ENCODE peak calls at places on chromosomes 3 and 15, in eight cellular contexts. M is psoas muscle; W is CD8-positive, alpha-beta T cell; I is colonic mucosa; A is transverse colon; J is HCT116; N is tibial artery; Z is CD4-positive, alpha-beta memory T cell. H is an unnamed sample. For H3K4me1, the result is how much of the 10 kb centered on the place peaks cover.

GRCh38 chr3:33364531-33365128 is 75.6 kb downstream of the UBP1 start:
- DNase-seq in Z (no peak), M (no peak), J (no peak), N (no peak), W (no peak), A (no peak), I (no peak), H (no peak)

GRCh38 chr15:89335289-89336041 is 841 bp upstream of the POLG start:
- DNase-seq in N (no peak), I (peak), Z (peak), J (no peak), M (peak), A (peak), W (no peak), H (peak)

GRCh38 chr3:190326930-190327329 is 4.7 kb upstream of the CLDN1 start:
- DNase-seq in A (no peak), Z (no peak), M (no peak), W (no peak), J (no peak), I (no peak), N (no peak), H (no peak)

GRCh38 chr3:111541911-111542483 is at the start of gene CD96:
- DNase-seq in N (no peak), W (peak), J (no peak), M (no peak), Z (peak), I (peak), A (peak), H (peak)

GRCh38 chr3:141814375-141814774 is 51.2 kb downstream of the GRK7 start:
- DNase-seq in W (no peak), A (no peak), J (no peak), Z (no peak), M (no peak), N (no peak), I (no peak), H (no peak)

GRCh38 chr3:151203053-151203420 is at the start of gene GPR171:
- DNase-seq in Z (peak), J (no peak), M (no peak), W (peak), A (peak), N (no peak), I (no peak), H (peak)

GRCh38 chr3:66904816-66905543 is 93.1 kb upstream of the KBTBD8 start:
- DNase-seq in Z (no peak), J (no peak), N (no peak), A (no peak), M (no peak), W (no peak), I (no peak), H (no peak)

GRCh38 chr15:71355268-71355667 is 240.0 kb downstream of the THSD4 start:
- DNase-seq in I (no peak), Z (no peak), N (no peak), M (no peak), W (no peak), A (no peak), J (no peak), H (no peak)

GRCh38 chr3:197025736-197026480 is 3.7 kb downstream of the MELTF start:
- DNase-seq in M (no peak), J (no peak), Z (no peak), A (no peak), I (no peak), N (no peak), W (no peak), H (no peak)

GRCh38 chr15:85580914-85581313 is 200.5 kb downstream of the AKAP13 start:
- DNase-seq in I (peak), N (no peak), Z (peak), J (no peak), M (no peak), W (peak), A (peak), H (peak)

GRCh38 chr3:194993896-194994295 is 277.1 kb downstream of the XXYLT1 start:
- DNase-seq in Z (no peak), W (no peak), J (no peak), I (peak), N (peak), A (no peak), M (no peak), H (no peak)

GRCh38 chr3:177370396-177370795 is 173.1 kb upstream of the TBL1XR1 start:
- DNase-seq in N (no peak), M (no peak), J (no peak), Z (no peak), I (no peak), A (no peak), W (no peak), H (no peak)

GRCh38 chr3:190811775-190812480 is 50.6 kb downstream of the GMNC start:
- DNase-seq in M (no peak), A (no peak), Z (no peak), N (no peak), I (no peak), J (peak), W (no peak), H (no peak)

GRCh38 chr3:150407818-150408231 is 273 bp upstream of the TSC22D2 start:
- DNase-seq in J (peak), I (peak), W (peak), M (no peak), N (no peak), Z (no peak), A (peak), H (no peak)

GRCh38 chr15:22892333-22892732 is 53.9 kb downstream of the NIPA2 start:
- DNase-seq in I (no peak), A (no peak), Z (no peak), M (no peak), N (no peak), J (no peak), W (no peak), H (no peak)

GRCh38 chr15:41961014-41961518 is 11.3 kb downstream of the EHD4 start:
- DNase-seq in Z (no peak), M (no peak), W (no peak), N (no peak), J (no peak), I (no peak), A (no peak), H (no peak)

GRCh38 chr3:65927576-65927975 is 111.1 kb downstream of the MAGI1 start:
- DNase-seq in A (no peak), J (no peak), I (no peak), N (no peak), W (no peak), M (no peak), Z (no peak), H (no peak)

GRCh38 chr3:139357899-139358298 is 14.1 kb downstream of the MRPS22 start:
- DNase-seq in A (no peak), J (no peak), W (no peak), N (no peak), I (no peak), M (no peak), Z (no peak), H (no peak)

GRCh38 chr3:178202199-178202598 is 334.0 kb upstream of the KCNMB2 start:
- DNase-seq in J (no peak), N (no peak), I (no peak), M (no peak), Z (no peak), A (no peak), W (no peak), H (no peak)

GRCh38 chr3:119974666-119975065 is 119.6 kb downstream of the GSK3B start:
- DNase-seq in M (no peak), W (no peak), A (no peak), N (no peak), I (no peak), J (no peak), Z (no peak), H (no peak)

GRCh38 chr3:129184396-129184656 is 630 bp upstream of the CNBP start:
- DNase-seq in N (no peak), J (no peak), M (no peak), Z (peak), A (peak), I (peak), W (no peak), H (no peak)

GRCh38 chr3:10081871-10082270 is 26.2 kb downstream of the FANCD2OS start:
- DNase-seq in A (no peak), N (no peak), J (no peak), W (no peak), Z (no peak), I (no peak), M (no peak), H (no peak)

GRCh38 chr3:53200501-53201189 is 39.6 kb downstream of the PRKCD start:
- DNase-seq in I (no peak), Z (no peak), N (no peak), W (no peak), M (no peak), A (no peak), J (no peak), H (no peak)

GRCh38 chr3:93994056-93994455 is 14.1 kb downstream of the ARL13B start:
- DNase-seq in N (no peak), I (no peak), J (no peak), Z (no peak), W (no peak), A (no peak), M (no peak), H (no peak)

GRCh38 chr3:140050396-140050795 is 115.4 kb downstream of the CLSTN2 start:
- DNase-seq in I (no peak), N (no peak), W (no peak), M (no peak), A (no peak), Z (no peak), J (no peak), H (no peak)

DNA sequence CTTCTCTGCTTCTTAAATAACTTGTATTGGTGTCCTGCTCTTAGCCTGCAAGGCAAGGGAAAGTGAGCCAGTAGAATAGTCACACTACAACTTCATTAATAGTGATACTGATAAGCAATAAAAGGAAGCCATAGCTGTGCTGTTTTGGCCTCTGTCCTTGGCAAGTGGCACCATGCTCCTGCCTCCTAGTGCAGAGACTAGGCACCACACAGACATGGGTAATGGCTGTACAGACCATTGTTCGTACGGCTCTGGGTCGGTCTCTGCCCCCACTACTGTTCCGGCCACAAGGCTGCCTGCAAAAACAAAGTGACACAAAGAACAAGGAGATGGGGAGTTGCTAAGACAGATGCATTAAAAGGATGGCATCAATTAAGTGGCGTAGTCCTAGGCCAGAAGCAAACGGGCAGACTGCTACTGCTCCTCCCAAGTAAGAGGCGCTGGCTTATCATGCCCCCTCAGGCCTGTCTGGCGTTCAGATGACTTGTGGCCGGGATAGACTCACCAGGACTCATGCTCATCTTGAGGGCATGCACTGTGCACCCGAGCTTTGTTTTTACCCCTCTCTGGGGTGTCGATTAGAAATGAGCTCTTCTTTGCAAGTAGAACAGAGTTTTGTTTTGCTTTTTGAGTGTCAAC is 75.6 kb downstream of the TRAK1 start:
- DNase-seq in N (no peak), I (no peak), M (no peak), W (no peak), J (no peak), Z (no peak), A (no peak), H (no peak)
- H3K4me1 ChIP-seq in N (under half), I (under half), M (half or more), W (under half), J (under half), Z (under half), A (under half), H (under half)

GRCh38 chr3:36444909-36445308 is 64.6 kb downstream of the STAC start:
- DNase-seq in J (no peak), Z (no peak), A (no peak), N (no peak), W (no peak), I (no peak), M (no peak), H (no peak)
- H3K4me3 ChIP-seq in J (no peak), Z (no peak), A (no peak), N (no peak), W (no peak), I (no peak), M (no peak), H (no peak)

GRCh38 chr15:67103021-67103420 is 37.6 kb downstream of the SMAD3 start:
- DNase-seq in A (no peak), Z (no peak), N (no peak), I (no peak), M (no peak), J (no peak), W (no peak), H (no peak)
- H3K4me1 ChIP-seq in A (half or more), Z (half or more), N (half or more), I (under half), M (half or more), J (half or more), W (half or more), H (half or more)

DNA sequence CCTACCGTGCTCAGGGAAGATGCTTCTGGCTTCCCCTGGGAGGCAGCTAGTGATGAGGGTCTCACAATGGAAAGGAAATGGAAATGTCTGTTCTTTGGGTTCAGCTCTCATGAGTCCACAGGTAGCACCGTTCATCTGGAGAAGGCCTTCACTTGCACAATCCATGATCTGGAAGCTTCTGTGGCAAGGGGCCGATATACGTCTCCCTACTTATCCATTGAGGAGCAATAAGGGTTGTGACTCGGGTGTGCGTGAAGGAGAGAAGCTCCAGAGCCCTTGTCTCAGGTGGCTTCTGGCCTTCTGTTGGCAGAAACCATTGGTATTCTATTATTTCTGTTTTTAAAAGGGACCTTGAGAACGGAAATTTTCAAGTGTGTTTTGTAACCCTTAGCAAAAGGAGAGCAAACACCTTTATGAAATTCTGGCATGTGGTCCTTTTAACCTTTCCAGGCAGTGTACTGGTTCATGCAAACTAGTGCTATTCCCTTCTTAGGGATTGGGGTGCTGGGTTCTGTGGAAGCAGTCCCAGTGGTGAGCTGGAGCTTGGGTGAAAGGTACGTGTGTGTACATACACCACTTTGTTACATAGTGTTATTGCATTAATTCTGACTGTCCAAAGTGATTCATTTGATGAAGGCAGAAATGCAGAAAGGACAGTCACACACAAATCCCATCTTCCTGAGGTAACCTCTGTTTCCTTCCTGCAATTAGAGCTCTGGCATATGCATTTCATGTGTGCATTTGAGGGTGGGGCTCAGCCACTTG is 32.5 kb downstream of the KLF13 start:
- DNase-seq in J (no peak), Z (peak), W (no peak), I (no peak), N (no peak), M (peak), A (no peak), H (no peak)
- H3K4me3 ChIP-seq in J (no peak), Z (no peak), W (peak), I (no peak), N (no peak), M (no peak), A (no peak), H (peak)

GRCh38 chr3:124597273-124597672 is 133.0 kb upstream of the UMPS start:
- DNase-seq in I (no peak), M (no peak), W (no peak), N (no peak), A (no peak), Z (no peak), J (no peak), H (no peak)
- H3K4me1 ChIP-seq in I (under half), M (half or more), W (under half), N (under half), A (under half), Z (under half), J (under half), H (under half)

DNA sequence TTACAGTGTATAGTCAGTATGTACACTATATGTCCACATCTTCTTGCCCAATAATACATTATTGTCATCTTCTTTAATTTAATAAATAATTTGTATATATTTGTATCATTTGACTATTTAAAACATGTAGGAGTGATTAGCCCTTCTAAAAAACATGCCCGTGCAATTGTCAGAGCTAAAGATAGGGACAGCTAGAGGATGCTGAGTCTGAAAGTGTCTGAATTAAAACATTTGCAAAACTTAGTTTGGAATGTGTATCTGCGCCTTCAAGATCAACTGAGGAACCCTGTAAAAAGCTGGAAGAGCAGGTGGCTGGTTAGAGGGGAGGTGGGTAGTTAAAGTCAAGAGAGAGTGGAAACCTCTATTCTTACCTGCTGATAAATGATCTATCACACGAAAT is 4.7 kb downstream of the SLITRK3 start:
- DNase-seq in W (no peak), J (no peak), M (no peak), Z (no peak), N (no peak), I (no peak), A (no peak), H (no peak)
- H3K4me3 ChIP-seq in W (no peak), J (no peak), M (no peak), Z (no peak), N (no peak), I (no peak), A (no peak), H (no peak)

GRCh38 chr3:186472466-186473008 is 71.6 kb downstream of the CRYGS start:
- DNase-seq in N (no peak), W (no peak), A (no peak), Z (no peak), M (no peak), J (no peak), I (no peak), H (no peak)

GRCh38 chr3:186466391-186466974 is 77.7 kb downstream of the CRYGS start:
- DNase-seq in I (no peak), Z (no peak), M (no peak), J (no peak), N (no peak), A (no peak), W (no peak), H (no peak)

GRCh38 chr3:186471781-186472180 is 72.4 kb downstream of the CRYGS start:
- DNase-seq in J (no peak), W (no peak), I (no peak), Z (no peak), M (no peak), A (no peak), N (no peak), H (no peak)

GRCh38 chr3:186467969-186468368 is 76.2 kb downstream of the CRYGS start:
- DNase-seq in A (no peak), Z (no peak), J (no peak), I (no peak), W (no peak), M (no peak), N (no peak), H (no peak)

DNA sequence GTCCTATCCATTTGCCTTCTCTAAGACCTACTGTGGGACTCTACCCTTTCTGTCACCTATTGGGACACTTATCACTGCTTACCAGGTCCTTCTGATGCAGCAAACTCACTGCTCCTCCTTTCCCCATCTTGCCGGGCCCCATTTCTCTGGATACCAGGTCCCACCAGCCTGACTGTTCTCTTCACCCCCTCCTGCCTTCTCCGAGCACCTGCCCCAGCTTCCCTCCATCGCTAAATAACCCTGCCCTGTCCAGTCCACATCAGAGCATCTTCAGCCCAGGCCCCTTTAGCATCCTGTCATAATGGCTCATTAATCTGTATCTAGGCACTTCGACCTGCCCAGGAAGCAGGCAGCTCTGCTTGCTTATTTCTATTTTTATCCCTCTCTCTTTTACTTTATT is 74.7 kb downstream of the CRYGS start:
- DNase-seq in I (no peak), Z (no peak), M (no peak), W (no peak), N (no peak), J (no peak), A (no peak), H (no peak)
- H3K4me1 ChIP-seq in I (under half), Z (under half), M (under half), W (under half), N (under half), J (under half), A (under half), H (under half)

GRCh38 chr3:44058022-44058867 is 183.4 kb upstream of the TOPAZ1 start:
- DNase-seq in J (no peak), Z (no peak), A (peak), M (no peak), I (no peak), N (no peak), W (peak), H (no peak)
- H3K4me3 ChIP-seq in J (no peak), Z (no peak), A (no peak), M (no peak), I (no peak), N (no peak), W (no peak), H (no peak)

GRCh38 chr3:38989932-38990510 is 61.7 kb downstream of the SCN11A start:
- DNase-seq in N (no peak), A (no peak), Z (no peak), W (no peak), M (no peak), J (no peak), I (no peak), H (no peak)
- H3K4me1 ChIP-seq in N (under half), A (under half), Z (under half), W (under half), M (under half), J (under half), I (under half), H (under half)

H was measured in effector memory CD4-positive, alpha-beta T cell.